ENCODE peak calls at places on chromosomes 12 and 14, in eight cellular contexts. T, C, E, X, W, K, H and B are unnamed samples.

GRCh38 chr12:48767047-48767446 is 21.8 kb downstream of the ADCY6 start:
- DNase-seq in T (no peak), K (no peak), H (no peak), W (peak), C (no peak), X (no peak), E (no peak), B (no peak)

GRCh38 chr14:99042376-99043257 is 229.4 kb downstream of the BCL11B start:
- DNase-seq in E (no peak), K (no peak), T (no peak), X (no peak), W (no peak), H (peak), C (no peak), B (no peak)

GRCh38 chr12:45877069-45877468 is 113.3 kb downstream of the SCAF11 start:
- DNase-seq in E (no peak), T (no peak), K (no peak), C (no peak), X (no peak), H (no peak), W (no peak), B (no peak)

GRCh38 chr12:13198921-13199320 is 2.4 kb downstream of the EMP1 start:
- DNase-seq in C (no peak), K (no peak), E (no peak), W (no peak), T (no peak), X (no peak), H (no peak), B (no peak)

GRCh38 chr12:2273288-2273687 is 220.5 kb downstream of the CACNA1C start:
- DNase-seq in X (no peak), T (no peak), H (peak), W (no peak), C (peak), K (no peak), E (no peak), B (no peak)

GRCh38 chr12:46675736-46676135 is 150.1 kb downstream of the SLC38A4 start:
- DNase-seq in H (peak), T (peak), C (peak), K (no peak), W (no peak), X (peak), E (no peak), B (no peak)

GRCh38 chr14:104105822-104106470 is 20.4 kb downstream of the ASPG start:
- DNase-seq in K (no peak), W (no peak), T (no peak), E (no peak), H (no peak), X (no peak), C (no peak), B (no peak)

GRCh38 chr12:29781176-29781575 is 2.6 kb downstream of the TMTC1 start:
- DNase-seq in W (no peak), T (no peak), K (no peak), C (no peak), E (no peak), H (no peak), X (no peak), B (no peak)

GRCh38 chr12:10968765-10969456 is 17.8 kb downstream of the TAS2R50 start:
- DNase-seq in C (peak), W (no peak), T (peak), H (no peak), X (peak), E (peak), K (no peak), B (no peak)

GRCh38 chr12:88889326-88890110 is 309.2 kb upstream of the KITLG start:
- DNase-seq in X (peak), K (no peak), W (no peak), C (peak), T (peak), H (no peak), E (peak), B (no peak)

GRCh38 chr14:24145700-24146621 is at the start of gene PSME2:
- DNase-seq in W (peak), X (no peak), K (no peak), E (no peak), H (no peak), C (no peak), T (peak), B (peak)

GRCh38 chr12:79690156-79690605 is 583 bp downstream of the PAWR start:
- DNase-seq in X (no peak), H (no peak), K (no peak), W (peak), T (no peak), E (no peak), C (no peak), B (no peak)

GRCh38 chr14:60637490-60638452 is 11.5 kb downstream of the SIX1 start:
- DNase-seq in W (peak), C (no peak), X (no peak), T (peak), H (peak), K (peak), E (no peak), B (no peak)

GRCh38 chr14:60350366-60350720 is 101.3 kb downstream of the PPM1A start:
- DNase-seq in X (no peak), T (no peak), K (no peak), C (no peak), E (no peak), H (peak), W (no peak), B (no peak)

GRCh38 chr12:2161478-2161877 is 108.7 kb downstream of the CACNA1C start:
- DNase-seq in T (no peak), W (no peak), H (no peak), X (no peak), K (no peak), C (peak), E (no peak), B (no peak)

GRCh38 chr12:19200261-19200660 is 70.7 kb downstream of the PLEKHA5 start:
- DNase-seq in K (no peak), W (no peak), T (peak), E (no peak), H (no peak), C (no peak), X (peak), B (no peak)

GRCh38 chr14:41925409-41925808 is 318.7 kb downstream of the LRFN5 start:
- DNase-seq in H (peak), T (peak), C (peak), K (no peak), E (no peak), W (no peak), X (no peak), B (no peak)

GRCh38 chr12:17108877-17109520 is 503.0 kb upstream of the LMO3 start:
- DNase-seq in E (no peak), X (no peak), C (peak), W (no peak), K (no peak), H (no peak), T (peak), B (no peak)

GRCh38 chr14:95763875-95764274 is 50.0 kb upstream of the TCL1A start:
- DNase-seq in C (no peak), H (no peak), K (no peak), T (no peak), E (no peak), W (no peak), X (no peak), B (no peak)

GRCh38 chr14:20609215-20610001 is 18.2 kb upstream of the RNASE12 start:
- DNase-seq in W (no peak), E (peak), H (peak), T (peak), X (peak), K (peak), C (peak), B (no peak)

GRCh38 chr12:34394211-34395055 is 372.1 kb downstream of the ALG10 start:
- DNase-seq in W (peak), K (peak), E (no peak), H (peak), C (no peak), T (no peak), X (no peak), B (peak)

GRCh38 chr12:80068173-80068572 is 31.2 kb upstream of the OTOGL start:
- DNase-seq in C (no peak), X (no peak), T (no peak), W (no peak), H (peak), E (no peak), K (no peak), B (no peak)

GRCh38 chr12:69440016-69440415 is 30.2 kb upstream of the FRS2 start:
- DNase-seq in X (no peak), W (no peak), H (no peak), T (peak), E (no peak), K (no peak), C (no peak), B (no peak)

GRCh38 chr14:24366664-24367505 is 1.1 kb upstream of the NFATC4 start:
- DNase-seq in C (peak), K (peak), W (peak), T (peak), X (peak), E (peak), H (peak), B (peak)

GRCh38 chr12:105064564-105065222 is 19.6 kb downstream of the ALDH1L2 start:
- DNase-seq in T (no peak), E (no peak), C (no peak), W (no peak), X (no peak), K (no peak), H (peak), B (no peak)

GRCh38 chr14:28294834-28295440 is 471.6 kb upstream of the FOXG1 start:
- DNase-seq in T (peak), H (peak), W (no peak), X (peak), E (no peak), C (no peak), K (no peak), B (no peak)

GRCh38 chr14:75554482-75554881 is 23.9 kb upstream of the FLVCR2 start:
- DNase-seq in H (no peak), E (no peak), C (no peak), K (no peak), T (peak), X (peak), W (no peak), B (no peak)

GRCh38 chr12:14199455-14200199 is 165.9 kb upstream of the ATF7IP start:
- DNase-seq in X (no peak), T (no peak), E (no peak), C (no peak), K (no peak), W (no peak), H (no peak), B (no peak)

GRCh38 chr14:105145381-105146180 is 23.0 kb downstream of the JAG2 start:
- DNase-seq in W (peak), H (peak), E (no peak), K (no peak), T (no peak), X (no peak), C (no peak), B (no peak)

GRCh38 chr14:100362311-100362927 is 39.3 kb downstream of the SLC25A47 start:
- DNase-seq in K (no peak), X (no peak), C (no peak), H (no peak), T (no peak), E (no peak), W (no peak), B (no peak)

GRCh38 chr14:67497716-67498115 is 9.2 kb upstream of the TMEM229B start:
- DNase-seq in W (no peak), T (no peak), H (no peak), C (no peak), X (no peak), E (no peak), K (no peak), B (no peak)

GRCh38 chr14:104442107-104442551 is 137.4 kb upstream of the C14orf180 start:
- DNase-seq in H (peak), K (no peak), E (no peak), X (no peak), T (no peak), C (no peak), W (peak), B (peak)

GRCh38 chr12:26791328-26791791 is 41.6 kb downstream of the ITPR2 start:
- DNase-seq in X (no peak), K (no peak), W (no peak), C (peak), T (no peak), E (peak), H (no peak), B (no peak)

GRCh38 chr12:47216150-47216677 is 136.5 kb upstream of the AMIGO2 start:
- DNase-seq in W (no peak), X (no peak), K (no peak), E (no peak), H (no peak), T (no peak), C (no peak), B (no peak)

GRCh38 chr12:116317986-116318737 is 40.7 kb upstream of the MED13L start:
- DNase-seq in H (no peak), T (peak), K (no peak), X (peak), E (no peak), W (no peak), C (no peak), B (no peak)

GRCh38 chr12:19846561-19846960 is 407.3 kb downstream of the AEBP2 start:
- DNase-seq in H (no peak), C (peak), E (no peak), K (no peak), X (peak), W (no peak), T (peak), B (no peak)

GRCh38 chr12:75489613-75490210 is 9.2 kb downstream of the GLIPR1 start:
- DNase-seq in K (no peak), C (no peak), W (no peak), E (no peak), H (no peak), X (peak), T (peak), B (no peak)

GRCh38 chr12:27550653-27550975 is 26.6 kb downstream of the PPFIBP1 start:
- DNase-seq in W (no peak), X (peak), T (peak), H (no peak), C (no peak), E (no peak), K (no peak), B (no peak)

GRCh38 chr12:89829434-89829975 is 120.9 kb upstream of the ATP2B1 start:
- DNase-seq in T (no peak), K (no peak), E (no peak), H (no peak), X (no peak), W (no peak), C (no peak), B (no peak)

DNA sequence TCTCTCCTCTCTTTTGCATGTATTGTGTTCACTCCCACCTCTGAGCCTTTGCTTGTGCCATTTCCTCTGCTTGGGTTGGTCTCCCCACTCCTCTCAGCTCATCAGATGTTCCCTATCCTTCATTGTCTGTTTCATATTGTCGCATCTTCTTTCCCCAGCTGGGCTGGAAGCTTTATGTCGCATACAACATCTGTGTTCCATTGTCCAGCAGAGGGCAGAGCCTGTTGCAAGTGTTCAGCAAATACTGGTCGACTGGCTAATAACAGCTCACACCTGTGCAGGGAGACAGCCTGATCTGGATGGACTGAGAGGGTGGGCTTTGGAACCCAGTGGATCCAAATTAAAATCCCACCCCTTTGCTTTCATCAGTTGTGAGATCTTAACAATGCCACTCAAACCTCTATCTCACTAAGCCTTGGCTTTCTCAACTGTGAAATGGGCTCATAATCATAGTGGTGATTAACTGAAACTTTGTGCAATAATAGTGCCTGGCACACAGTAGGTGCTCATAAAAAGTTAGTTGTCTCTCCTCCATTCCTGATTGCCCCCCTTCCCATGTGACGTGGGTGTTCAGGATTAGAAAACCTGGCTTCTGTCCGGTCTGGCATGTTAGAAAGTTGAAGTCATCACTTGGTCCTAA is 75.8 kb downstream of the RIN3 start:
- DNase-seq in X (no peak), W (no peak), C (peak), T (peak), H (no peak), K (no peak), E (no peak), B (no peak)
- TF ChIP-seq CTCF in X (peak), W (peak), C (peak), T (peak), H (peak), K (peak), E (peak), B (no peak)

GRCh38 chr14:63730659-63731058 is 2.8 kb upstream of the SGPP1 start:
- DNase-seq in E (no peak), W (no peak), K (no peak), X (no peak), C (no peak), T (no peak), H (no peak), B (no peak)

GRCh38 chr14:63727231-63727735 is 582 bp downstream of the SGPP1 start:
- DNase-seq in K (peak), H (peak), T (no peak), C (no peak), X (peak), W (no peak), E (no peak), B (peak)

GRCh38 chr14:63725786-63726185 is 2.1 kb downstream of the SGPP1 start:
- DNase-seq in C (no peak), E (no peak), H (no peak), K (no peak), W (no peak), T (no peak), X (no peak), B (no peak)

GRCh38 chr14:63726499-63726898 is 1.4 kb downstream of the SGPP1 start:
- DNase-seq in K (no peak), X (no peak), C (no peak), T (no peak), E (no peak), H (no peak), W (no peak), B (no peak)

GRCh38 chr14:63727736-63728728 is at the start of gene SGPP1:
- DNase-seq in W (no peak), C (no peak), T (peak), E (peak), K (peak), X (peak), H (peak), B (peak)
- TF ChIP-seq CTCF in W (peak), C (peak), T (peak), E (peak), K (peak), X (no peak), H (peak), B (no peak)

GRCh38 chr14:36747411-36748184 is 85.9 kb downstream of the PAX9 start:
- DNase-seq in K (no peak), X (no peak), W (no peak), E (no peak), H (peak), C (no peak), T (peak), B (no peak)
- TF ChIP-seq CTCF in K (peak), X (peak), W (peak), E (peak), H (peak), C (peak), T (peak), B (no peak)

GRCh38 chr14:32011225-32011624 is 65.9 kb upstream of the ARHGAP5 start:
- DNase-seq in W (no peak), H (no peak), C (no peak), E (no peak), T (no peak), K (no peak), X (no peak), B (no peak)

GRCh38 chr14:32012062-32012461 is 65.0 kb upstream of the ARHGAP5 start:
- DNase-seq in E (no peak), X (peak), T (peak), W (no peak), K (no peak), H (no peak), C (no peak), B (no peak)

GRCh38 chr14:32012571-32012970 is 64.5 kb upstream of the ARHGAP5 start:
- DNase-seq in H (no peak), K (no peak), T (no peak), X (no peak), E (no peak), W (no peak), C (no peak), B (no peak)

GRCh38 chr14:32014498-32014897 is 62.6 kb upstream of the ARHGAP5 start:
- DNase-seq in E (no peak), C (no peak), X (no peak), K (no peak), H (no peak), W (no peak), T (no peak), B (no peak)

GRCh38 chr14:32013083-32013482 is 64.0 kb upstream of the ARHGAP5 start:
- DNase-seq in H (peak), C (no peak), W (no peak), T (no peak), E (no peak), K (no peak), X (no peak), B (no peak)
- TF ChIP-seq CTCF in H (peak), C (no peak), W (peak), T (peak), E (no peak), K (peak), X (peak), B (no peak)

DNA sequence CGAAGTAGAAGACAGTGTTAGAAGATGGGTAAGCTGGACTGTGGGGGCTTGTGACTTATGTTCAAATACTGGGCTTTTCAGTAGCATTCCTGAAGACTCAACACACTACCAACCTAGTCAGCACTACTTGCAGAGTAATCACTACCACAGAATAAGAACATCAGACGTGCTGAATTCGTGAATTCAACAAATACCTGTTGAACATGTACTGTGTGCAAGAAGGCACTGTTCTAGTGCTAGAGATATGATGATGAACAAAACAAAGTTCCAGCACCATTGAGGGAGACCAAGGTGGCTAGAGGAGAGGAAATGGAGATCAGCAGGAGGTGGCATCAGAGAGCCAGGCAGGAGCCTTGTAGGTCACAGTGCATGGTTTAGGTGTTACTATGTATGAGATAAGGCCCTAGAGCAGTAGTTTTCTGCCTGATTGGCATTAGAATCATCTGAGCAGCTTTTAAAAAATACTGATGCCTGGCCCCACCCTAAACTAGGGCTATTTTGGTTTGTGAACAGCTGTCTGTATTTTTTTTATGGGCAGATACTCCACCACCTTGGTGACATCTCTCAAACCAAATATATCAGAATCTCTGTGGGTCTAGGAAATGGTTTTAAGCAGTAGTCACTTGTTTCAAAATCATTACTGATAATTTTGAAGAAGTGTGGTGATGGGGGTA is 26.8 kb downstream of the FERMT2 start:
- DNase-seq in C (no peak), H (peak), E (no peak), K (no peak), X (no peak), T (no peak), W (no peak), B (no peak)
- TF ChIP-seq CTCF in C (no peak), H (peak), E (no peak), K (no peak), X (peak), T (peak), W (peak), B (no peak)

GRCh38 chr12:64252708-64253107 is 30.6 kb upstream of the KICS2 start:
- DNase-seq in H (no peak), T (peak), E (peak), X (no peak), K (no peak), C (no peak), W (no peak), B (no peak)

GRCh38 chr12:64258576-64258975 is 36.5 kb upstream of the KICS2 start:
- DNase-seq in K (no peak), E (no peak), X (no peak), W (no peak), H (no peak), C (no peak), T (no peak), B (no peak)

GRCh38 chr12:64255249-64255648 is 33.2 kb upstream of the KICS2 start:
- DNase-seq in H (no peak), X (no peak), E (no peak), W (no peak), C (no peak), T (no peak), K (no peak), B (no peak)

GRCh38 chr12:64253356-64253755 is 31.3 kb upstream of the KICS2 start:
- DNase-seq in C (no peak), K (no peak), H (no peak), E (no peak), X (no peak), T (no peak), W (no peak), B (no peak)

GRCh38 chr12:64256166-64256800 is 34.2 kb upstream of the KICS2 start:
- DNase-seq in E (peak), X (peak), W (no peak), T (peak), H (no peak), K (no peak), C (peak), B (no peak)
- TF ChIP-seq CTCF in E (peak), X (peak), W (peak), T (peak), H (peak), K (peak), C (peak), B (no peak)